ENCODE peak calls at places on chromosomes 2 and 18, in five cellular contexts. One of them, this sample, is unnamed.

GRCh38 chr18:49862656-49863385 is 49.5 kb upstream of the ACAA2 start:
- DNase-seq in body of pancreas: no peak
- DNase-seq in lower leg skin: peak
- DNase-seq in heart left ventricle: no peak
- DNase-seq in A549: no peak
- DNase-seq in this sample: no peak

GRCh38 chr2:19235308-19235707 is 123.1 kb downstream of the OSR1 start:
- DNase-seq in body of pancreas: no peak
- DNase-seq in lower leg skin: no peak
- DNase-seq in heart left ventricle: no peak
- DNase-seq in A549: no peak
- DNase-seq in this sample: no peak

GRCh38 chr2:239830718-239831271 is 194.3 kb downstream of the NDUFA10 start:
- DNase-seq in heart left ventricle: peak
- DNase-seq in A549: no peak
- DNase-seq in lower leg skin: peak
- DNase-seq in body of pancreas: no peak
- DNase-seq in this sample: no peak

GRCh38 chr2:46847726-46848421 is 67.7 kb downstream of the MCFD2 start:
- DNase-seq in heart left ventricle: no peak
- DNase-seq in body of pancreas: no peak
- DNase-seq in A549: no peak
- DNase-seq in lower leg skin: no peak
- DNase-seq in this sample: no peak

GRCh38 chr18:13051950-13052349 is 60.8 kb downstream of the CEP192 start:
- DNase-seq in body of pancreas: no peak
- DNase-seq in heart left ventricle: no peak
- DNase-seq in A549: no peak
- DNase-seq in lower leg skin: no peak
- DNase-seq in this sample: no peak

GRCh38 chr2:1605102-1605501 is 139.2 kb downstream of the PXDN start:
- DNase-seq in body of pancreas: no peak
- DNase-seq in A549: no peak
- DNase-seq in heart left ventricle: peak
- DNase-seq in lower leg skin: peak
- DNase-seq in this sample: no peak

GRCh38 chr2:240704651-240705050 is 13.0 kb downstream of the AQP12A start:
- DNase-seq in lower leg skin: no peak
- DNase-seq in A549: no peak
- DNase-seq in heart left ventricle: peak
- DNase-seq in body of pancreas: no peak
- DNase-seq in this sample: no peak

GRCh38 chr2:200615247-200615646 is 29.4 kb downstream of the AOX1 start:
- DNase-seq in A549: peak
- DNase-seq in heart left ventricle: no peak
- DNase-seq in lower leg skin: no peak
- DNase-seq in body of pancreas: no peak
- DNase-seq in this sample: no peak

GRCh38 chr2:222656544-222657446 is 903 bp upstream of the FARSB start:
- DNase-seq in A549: no peak
- DNase-seq in body of pancreas: no peak
- DNase-seq in heart left ventricle: no peak
- DNase-seq in lower leg skin: no peak
- DNase-seq in this sample: no peak

GRCh38 chr2:219289537-219290361 is 10.6 kb downstream of the DNAJB2 start:
- DNase-seq in lower leg skin: peak
- DNase-seq in heart left ventricle: no peak
- DNase-seq in A549: no peak
- DNase-seq in body of pancreas: peak
- DNase-seq in this sample: peak

GRCh38 chr2:108589786-108590185 is 55.5 kb downstream of the LIMS1 start:
- DNase-seq in A549: no peak
- DNase-seq in heart left ventricle: no peak
- DNase-seq in lower leg skin: no peak
- DNase-seq in body of pancreas: no peak
- DNase-seq in this sample: no peak

GRCh38 chr2:2638516-2638915 is 307.4 kb upstream of the MYT1L start:
- DNase-seq in body of pancreas: no peak
- DNase-seq in heart left ventricle: no peak
- DNase-seq in lower leg skin: no peak
- DNase-seq in A549: no peak
- DNase-seq in this sample: no peak

GRCh38 chr2:222842517-222843174 is 18.2 kb upstream of the ACSL3 start:
- DNase-seq in A549: peak
- DNase-seq in body of pancreas: no peak
- DNase-seq in heart left ventricle: no peak
- DNase-seq in lower leg skin: no peak
- DNase-seq in this sample: no peak

GRCh38 chr2:69753659-69754350 is 11.9 kb downstream of the ANXA4 start:
- DNase-seq in lower leg skin: peak
- DNase-seq in A549: no peak
- DNase-seq in body of pancreas: no peak
- DNase-seq in heart left ventricle: no peak
- DNase-seq in this sample: no peak

GRCh38 chr2:70340075-70340474 is 38.2 kb upstream of the FAM136A start:
- DNase-seq in body of pancreas: no peak
- DNase-seq in lower leg skin: no peak
- DNase-seq in A549: no peak
- DNase-seq in heart left ventricle: no peak
- DNase-seq in this sample: no peak

GRCh38 chr2:238345286-238345968 is 25.1 kb downstream of the TRAF3IP1 start:
- DNase-seq in lower leg skin: no peak
- DNase-seq in body of pancreas: no peak
- DNase-seq in A549: no peak
- DNase-seq in heart left ventricle: no peak
- DNase-seq in this sample: no peak

GRCh38 chr2:63903003-63903402 is 61.3 kb downstream of the UGP2 start:
- DNase-seq in lower leg skin: no peak
- DNase-seq in heart left ventricle: no peak
- DNase-seq in body of pancreas: no peak
- DNase-seq in A549: peak
- DNase-seq in this sample: no peak

GRCh38 chr2:2950403-2950952 is 427.1 kb downstream of the EIPR1 start:
- DNase-seq in A549: no peak
- DNase-seq in body of pancreas: no peak
- DNase-seq in lower leg skin: no peak
- DNase-seq in heart left ventricle: no peak
- DNase-seq in this sample: no peak

GRCh38 chr2:637804-638203 is 39.4 kb downstream of the TMEM18 start:
- DNase-seq in lower leg skin: no peak
- DNase-seq in A549: no peak
- DNase-seq in body of pancreas: no peak
- DNase-seq in heart left ventricle: no peak
- DNase-seq in this sample: no peak

GRCh38 chr2:200661477-200661876 is 75.7 kb downstream of the AOX1 start:
- DNase-seq in A549: no peak
- DNase-seq in lower leg skin: no peak
- DNase-seq in body of pancreas: no peak
- DNase-seq in heart left ventricle: no peak
- DNase-seq in this sample: no peak

GRCh38 chr18:1062592-1062991 is 157.9 kb downstream of the ADCYAP1 start:
- DNase-seq in lower leg skin: no peak
- DNase-seq in heart left ventricle: no peak
- DNase-seq in body of pancreas: no peak
- DNase-seq in A549: peak
- DNase-seq in this sample: no peak

GRCh38 chr2:144217853-144218633 is 301.9 kb downstream of the ZEB2 start:
- DNase-seq in A549: no peak
- DNase-seq in body of pancreas: no peak
- DNase-seq in heart left ventricle: no peak
- DNase-seq in lower leg skin: no peak
- DNase-seq in this sample: no peak

GRCh38 chr2:200159366-200159720 is 147.2 kb upstream of the SPATS2L start:
- DNase-seq in heart left ventricle: no peak
- DNase-seq in lower leg skin: no peak
- DNase-seq in A549: no peak
- DNase-seq in body of pancreas: no peak
- DNase-seq in this sample: no peak

GRCh38 chr2:226600184-226600583 is 199.4 kb downstream of the IRS1 start:
- DNase-seq in heart left ventricle: no peak
- DNase-seq in body of pancreas: no peak
- DNase-seq in lower leg skin: no peak
- DNase-seq in A549: no peak
- DNase-seq in this sample: no peak

GRCh38 chr2:163341426-163341825 is 394.4 kb downstream of the FIGN start:
- DNase-seq in A549: no peak
- DNase-seq in heart left ventricle: no peak
- DNase-seq in lower leg skin: no peak
- DNase-seq in body of pancreas: no peak
- DNase-seq in this sample: no peak

GRCh38 chr2:203097735-203098134 is 83.1 kb downstream of the NBEAL1 start:
- DNase-seq in lower leg skin: no peak
- DNase-seq in body of pancreas: no peak
- DNase-seq in A549: peak
- DNase-seq in heart left ventricle: no peak
- DNase-seq in this sample: no peak

GRCh38 chr2:80392446-80392845 is 87.9 kb upstream of the LRRTM1 start:
- DNase-seq in A549: no peak
- DNase-seq in body of pancreas: no peak
- DNase-seq in heart left ventricle: no peak
- DNase-seq in lower leg skin: no peak
- DNase-seq in this sample: no peak

GRCh38 chr2:53987336-53987921 is 16.6 kb upstream of the PSME4 start:
- DNase-seq in lower leg skin: no peak
- DNase-seq in heart left ventricle: no peak
- DNase-seq in A549: no peak
- DNase-seq in body of pancreas: no peak
- DNase-seq in this sample: peak

GRCh38 chr2:113075030-113075429 is 7.3 kb downstream of the IL1F10 start:
- DNase-seq in heart left ventricle: no peak
- DNase-seq in lower leg skin: no peak
- DNase-seq in body of pancreas: no peak
- DNase-seq in A549: no peak
- DNase-seq in this sample: no peak
- TF ChIP-seq POLR2A in heart left ventricle: no peak
- TF ChIP-seq POLR2A in lower leg skin: no peak
- TF ChIP-seq POLR2A in body of pancreas: no peak
- TF ChIP-seq POLR2A in A549: no peak
- TF ChIP-seq POLR2A in this sample: no peak

DNA sequence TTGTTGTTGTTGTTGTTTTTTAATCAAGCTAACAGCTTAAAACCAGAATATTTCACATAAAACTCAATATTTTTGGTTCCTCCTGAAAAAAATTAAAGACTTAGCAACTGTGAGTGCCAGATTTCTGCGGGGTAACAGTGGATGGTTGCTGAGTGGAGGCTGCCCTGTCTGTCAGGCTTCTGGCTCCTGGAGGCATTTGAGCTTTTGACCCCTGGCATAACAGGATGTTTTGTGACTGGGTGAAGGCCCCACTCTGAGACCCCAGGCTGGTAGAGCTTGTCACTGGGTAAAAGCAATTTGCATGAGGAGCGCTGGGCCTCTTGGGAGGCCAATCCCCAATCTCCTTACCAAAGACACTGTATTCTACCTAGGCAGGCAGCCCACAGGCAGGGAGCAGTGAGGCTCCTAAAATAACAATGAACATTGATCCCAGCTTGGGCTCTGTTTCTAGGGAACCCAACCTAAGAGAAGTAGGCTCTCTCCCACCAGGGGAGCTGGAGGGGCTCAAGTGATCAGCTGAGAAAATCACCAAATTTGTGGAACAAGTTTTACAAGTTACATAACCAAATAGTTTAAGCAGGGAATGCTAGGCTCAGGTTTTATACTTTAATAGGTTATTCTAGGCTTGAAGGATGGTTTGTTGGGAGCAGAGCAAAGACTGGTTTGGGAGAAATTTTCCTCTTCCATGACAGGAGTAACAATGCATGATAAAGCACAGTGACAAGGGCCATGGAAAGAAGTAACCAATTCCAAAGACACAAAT is 5.9 kb upstream of the SPRED2 start:
- DNase-seq in heart left ventricle: no peak
- DNase-seq in A549: no peak
- DNase-seq in body of pancreas: no peak
- DNase-seq in lower leg skin: no peak
- DNase-seq in this sample: no peak
- TF ChIP-seq POLR2A in heart left ventricle: no peak
- TF ChIP-seq POLR2A in A549: no peak
- TF ChIP-seq POLR2A in body of pancreas: no peak
- TF ChIP-seq POLR2A in lower leg skin: no peak
- TF ChIP-seq POLR2A in this sample: no peak

GRCh38 chr2:61853848-61854434 is at the start of gene FAM161A:
- DNase-seq in body of pancreas: peak
- DNase-seq in heart left ventricle: peak
- DNase-seq in lower leg skin: peak
- DNase-seq in A549: peak
- DNase-seq in this sample: peak

GRCh38 chr2:61853086-61853847 is 593 bp downstream of the FAM161A start:
- DNase-seq in lower leg skin: peak
- DNase-seq in body of pancreas: peak
- DNase-seq in A549: peak
- DNase-seq in heart left ventricle: no peak
- DNase-seq in this sample: no peak

GRCh38 chr2:61855178-61855523 is 1.3 kb upstream of the FAM161A start:
- DNase-seq in body of pancreas: peak
- DNase-seq in lower leg skin: no peak
- DNase-seq in heart left ventricle: no peak
- DNase-seq in A549: peak
- DNase-seq in this sample: peak

GRCh38 chr2:61854435-61855177 is 746 bp upstream of the FAM161A start:
- DNase-seq in A549: peak
- DNase-seq in heart left ventricle: peak
- DNase-seq in lower leg skin: peak
- DNase-seq in body of pancreas: peak
- DNase-seq in this sample: peak
- TF ChIP-seq POLR2A in A549: peak
- TF ChIP-seq POLR2A in heart left ventricle: no peak
- TF ChIP-seq POLR2A in lower leg skin: no peak
- TF ChIP-seq POLR2A in body of pancreas: no peak
- TF ChIP-seq POLR2A in this sample: no peak

GRCh38 chr2:190319557-190320498 is at the start of gene HIBCH:
- DNase-seq in lower leg skin: peak
- DNase-seq in A549: peak
- DNase-seq in heart left ventricle: peak
- DNase-seq in body of pancreas: peak
- DNase-seq in this sample: peak
- TF ChIP-seq POLR2A in lower leg skin: no peak
- TF ChIP-seq POLR2A in A549: peak
- TF ChIP-seq POLR2A in heart left ventricle: no peak
- TF ChIP-seq POLR2A in body of pancreas: peak
- TF ChIP-seq POLR2A in this sample: peak

GRCh38 chr2:33342171-33342570 is 134.3 kb upstream of the RASGRP3 start:
- DNase-seq in heart left ventricle: no peak
- DNase-seq in body of pancreas: no peak
- DNase-seq in lower leg skin: no peak
- DNase-seq in A549: no peak
- DNase-seq in this sample: no peak
- TF ChIP-seq POLR2A in heart left ventricle: no peak
- TF ChIP-seq POLR2A in body of pancreas: no peak
- TF ChIP-seq POLR2A in lower leg skin: no peak
- TF ChIP-seq POLR2A in A549: no peak
- TF ChIP-seq POLR2A in this sample: no peak

This sample was measured in uterus.